ENCODE peak calls at places on chromosomes 6 and 20, in five cellular contexts. D, N, T, L and O are unnamed samples.

GRCh38 chr6:87840324-87840723 is 138.3 kb upstream of the AKIRIN2 start:
- DNase-seq in D (no peak), N (no peak), T (no peak), L (no peak), O (no peak)

GRCh38 chr6:167422934-167423333 is 98.0 kb downstream of the TTLL2 start:
- DNase-seq in D (no peak), N (no peak), T (no peak), L (no peak), O (no peak)

GRCh38 chr20:38209736-38210405 is 44.8 kb upstream of the TGM2 start:
- DNase-seq in D (no peak), N (no peak), T (no peak), L (no peak), O (peak)

GRCh38 chr6:91782789-91783188 is 1195.9 kb upstream of the MAP3K7 start:
- DNase-seq in D (no peak), N (no peak), T (no peak), L (no peak), O (no peak)

GRCh38 chr6:20900396-20901160 is 366.3 kb downstream of the CDKAL1 start:
- DNase-seq in D (no peak), N (no peak), T (no peak), L (no peak), O (no peak)

GRCh38 chr20:52056203-52057062 is 135.1 kb downstream of the ZFP64 start:
- DNase-seq in D (no peak), N (no peak), T (no peak), L (peak), O (peak)

GRCh38 chr6:112010328-112010727 is 43.6 kb upstream of the CCN6 start:
- DNase-seq in D (no peak), N (no peak), T (no peak), L (no peak), O (no peak)

GRCh38 chr20:40156600-40157307 is 532.3 kb downstream of the MAFB start:
- DNase-seq in D (no peak), N (no peak), T (no peak), L (no peak), O (no peak)

GRCh38 chr6:71127374-71127773 is 161.2 kb upstream of the OGFRL1 start:
- DNase-seq in D (no peak), N (no peak), T (no peak), L (peak), O (no peak)

GRCh38 chr20:1171461-1172093 is 13.2 kb downstream of the TMEM74B start:
- DNase-seq in D (no peak), N (no peak), T (no peak), L (peak), O (no peak)

GRCh38 chr20:60066438-60066823 is 108.2 kb downstream of the CDH26 start:
- DNase-seq in D (no peak), N (no peak), T (no peak), L (no peak), O (no peak)

GRCh38 chr6:159985296-159985940 is 16.5 kb downstream of the IGF2R start:
- DNase-seq in D (no peak), N (no peak), T (no peak), L (no peak), O (no peak)

GRCh38 chr6:33392168-33392947 is 735 bp downstream of the KIFC1 start:
- DNase-seq in D (no peak), N (no peak), T (no peak), L (no peak), O (no peak)

GRCh38 chr6:13454286-13455221 is 32.8 kb downstream of the GFOD1 start:
- DNase-seq in D (peak), N (peak), T (peak), L (peak), O (no peak)

GRCh38 chr20:23131766-23132165 is 45.6 kb upstream of the CD93 start:
- DNase-seq in D (no peak), N (no peak), T (no peak), L (no peak), O (no peak)

GRCh38 chr6:3190056-3190455 is 32.7 kb upstream of the TUBB2A start:
- DNase-seq in D (no peak), N (no peak), T (no peak), L (no peak), O (no peak)

GRCh38 chr6:139839506-139840156 is 465.2 kb upstream of the CITED2 start:
- DNase-seq in D (peak), N (no peak), T (no peak), L (no peak), O (no peak)

GRCh38 chr6:8558953-8559352 is 123.6 kb upstream of the SLC35B3 start:
- DNase-seq in D (no peak), N (no peak), T (no peak), L (no peak), O (no peak)

GRCh38 chr6:143775326-143775725 is 67.8 kb upstream of the LTV1 start:
- DNase-seq in D (no peak), N (no peak), T (no peak), L (no peak), O (no peak)

GRCh38 chr6:14857501-14857900 is 388.4 kb upstream of the JARID2 start:
- DNase-seq in D (peak), N (peak), T (no peak), L (no peak), O (no peak)

GRCh38 chr20:33211817-33212424 is 5.2 kb upstream of the BPIFA3 start:
- DNase-seq in D (no peak), N (no peak), T (no peak), L (peak), O (peak)

GRCh38 chr6:161272600-161273355 is 1.1 kb downstream of the AGPAT4 start:
- DNase-seq in D (no peak), N (no peak), T (no peak), L (no peak), O (peak)

GRCh38 chr20:40860487-40860902 is 168.1 kb upstream of the TOP1 start:
- DNase-seq in D (peak), N (no peak), T (no peak), L (peak), O (no peak)

GRCh38 chr6:1181939-1182338 is 130.0 kb upstream of the FOXQ1 start:
- DNase-seq in D (no peak), N (no peak), T (no peak), L (peak), O (no peak)

GRCh38 chr6:5471044-5471443 is 209.7 kb downstream of the FARS2 start:
- DNase-seq in D (peak), N (peak), T (peak), L (peak), O (peak)

GRCh38 chr6:148313483-148313882 is 29.2 kb upstream of the SASH1 start:
- DNase-seq in D (no peak), N (no peak), T (no peak), L (no peak), O (no peak)

GRCh38 chr6:56693988-56694387 is 51.3 kb upstream of the DST start:
- DNase-seq in D (no peak), N (no peak), T (no peak), L (no peak), O (peak)

GRCh38 chr6:74100719-74101287 is 404.8 kb downstream of the CD109 start:
- DNase-seq in D (no peak), N (no peak), T (no peak), L (no peak), O (no peak)

GRCh38 chr6:157813757-157814455 is 9.1 kb upstream of the SNX9 start:
- DNase-seq in D (no peak), N (no peak), T (no peak), L (peak), O (no peak)

GRCh38 chr6:151391021-151391470 is 313 bp downstream of the ZBTB2 start:
- DNase-seq in D (peak), N (peak), T (peak), L (peak), O (peak)

GRCh38 chr6:6686748-6687601 is 98.5 kb downstream of the LY86 start:
- DNase-seq in D (peak), N (no peak), T (peak), L (peak), O (peak)

GRCh38 chr6:30259140-30260035 is 46.2 kb upstream of the TRIM26 start:
- DNase-seq in D (peak), N (peak), T (peak), L (peak), O (peak)

GRCh38 chr6:97653076-97653475 is 370.1 kb upstream of the MMS22L start:
- DNase-seq in D (no peak), N (no peak), T (no peak), L (no peak), O (no peak)

GRCh38 chr6:56840467-56841371 is 114.2 kb upstream of the BEND6 start:
- DNase-seq in D (no peak), N (no peak), T (no peak), L (peak), O (peak)